ENCODE peak calls at places on chromosomes 5 and 9, in nine cellular contexts. One of them, this sample, is unnamed.

GRCh38 chr5:116652196-116652729 is 77.6 kb upstream of the SEMA6A start:
- DNase-seq in SK-N-MC: no peak
- DNase-seq in kidney epithelial cell: peak; percentile 64
- DNase-seq in iPS DF 6.9: peak; percentile 18
- DNase-seq in PC-3: no peak
- DNase-seq in tibial artery: no peak
- DNase-seq in heart right ventricle: peak; percentile 76
- DNase-seq in naive thymus-derived CD4-positive, alpha-beta T cell: no peak
- DNase-seq in upper lobe of right lung: no peak
- DNase-seq in this sample: peak; percentile 72

GRCh38 chr5:171806976-171807823 is 21.6 kb downstream of the SMIM23 start:
- DNase-seq in upper lobe of right lung: no peak
- DNase-seq in iPS DF 6.9: no peak
- DNase-seq in naive thymus-derived CD4-positive, alpha-beta T cell: no peak
- DNase-seq in kidney epithelial cell: peak; percentile 9
- DNase-seq in heart right ventricle: no peak
- DNase-seq in PC-3: peak; percentile 53
- DNase-seq in tibial artery: no peak
- DNase-seq in SK-N-MC: no peak
- DNase-seq in this sample: no peak

GRCh38 chr5:50325237-50325832 is 115.8 kb downstream of the EMB start:
- DNase-seq in upper lobe of right lung: no peak
- DNase-seq in tibial artery: no peak
- DNase-seq in SK-N-MC: peak; percentile 10
- DNase-seq in PC-3: peak; percentile 48
- DNase-seq in kidney epithelial cell: no peak
- DNase-seq in naive thymus-derived CD4-positive, alpha-beta T cell: no peak
- DNase-seq in iPS DF 6.9: no peak
- DNase-seq in heart right ventricle: no peak
- DNase-seq in this sample: peak; percentile 34

GRCh38 chr5:30040483-30041116 is 1152.9 kb upstream of the CDH6 start:
- DNase-seq in SK-N-MC: peak; percentile 84
- DNase-seq in heart right ventricle: no peak
- DNase-seq in iPS DF 6.9: peak; percentile 70
- DNase-seq in tibial artery: no peak
- DNase-seq in naive thymus-derived CD4-positive, alpha-beta T cell: no peak
- DNase-seq in upper lobe of right lung: no peak
- DNase-seq in kidney epithelial cell: peak; percentile 12
- DNase-seq in PC-3: peak; percentile 83
- DNase-seq in this sample: peak; percentile 75

GRCh38 chr5:124544366-124545055 is 201.9 kb downstream of the ZNF608 start:
- DNase-seq in heart right ventricle: no peak
- DNase-seq in tibial artery: no peak
- DNase-seq in PC-3: peak; percentile 4
- DNase-seq in upper lobe of right lung: no peak
- DNase-seq in iPS DF 6.9: no peak
- DNase-seq in kidney epithelial cell: peak; percentile 39
- DNase-seq in SK-N-MC: no peak
- DNase-seq in naive thymus-derived CD4-positive, alpha-beta T cell: no peak
- DNase-seq in this sample: no peak

GRCh38 chr5:54909126-54909525 is 76.3 kb downstream of the ESM1 start:
- DNase-seq in tibial artery: no peak
- DNase-seq in heart right ventricle: no peak
- DNase-seq in PC-3: no peak
- DNase-seq in naive thymus-derived CD4-positive, alpha-beta T cell: no peak
- DNase-seq in SK-N-MC: no peak
- DNase-seq in kidney epithelial cell: no peak
- DNase-seq in iPS DF 6.9: no peak
- DNase-seq in upper lobe of right lung: no peak
- DNase-seq in this sample: no peak

GRCh38 chr5:31854625-31855526 is 215.9 kb downstream of the PDZD2 start:
- DNase-seq in heart right ventricle: peak; percentile 65
- DNase-seq in iPS DF 6.9: no peak
- DNase-seq in SK-N-MC: no peak
- DNase-seq in tibial artery: no peak
- DNase-seq in upper lobe of right lung: peak; percentile 81
- DNase-seq in PC-3: peak; percentile 79
- DNase-seq in kidney epithelial cell: no peak
- DNase-seq in naive thymus-derived CD4-positive, alpha-beta T cell: peak; percentile 16
- DNase-seq in this sample: peak; percentile 26

GRCh38 chr9:6051511-6051950 is 36.1 kb upstream of the RANBP6 start:
- DNase-seq in naive thymus-derived CD4-positive, alpha-beta T cell: no peak
- DNase-seq in kidney epithelial cell: no peak
- DNase-seq in upper lobe of right lung: no peak
- DNase-seq in heart right ventricle: no peak
- DNase-seq in SK-N-MC: no peak
- DNase-seq in tibial artery: no peak
- DNase-seq in iPS DF 6.9: no peak
- DNase-seq in PC-3: no peak
- DNase-seq in this sample: no peak

GRCh38 chr5:123265551-123265950 is 157.7 kb downstream of the CEP120 start:
- DNase-seq in upper lobe of right lung: no peak
- DNase-seq in SK-N-MC: no peak
- DNase-seq in tibial artery: no peak
- DNase-seq in iPS DF 6.9: no peak
- DNase-seq in kidney epithelial cell: no peak
- DNase-seq in heart right ventricle: no peak
- DNase-seq in naive thymus-derived CD4-positive, alpha-beta T cell: no peak
- DNase-seq in PC-3: no peak
- DNase-seq in this sample: peak; percentile 7

GRCh38 chr9:126423022-126423708 is 96.5 kb downstream of the MVB12B start:
- DNase-seq in iPS DF 6.9: no peak
- DNase-seq in SK-N-MC: no peak
- DNase-seq in PC-3: no peak
- DNase-seq in tibial artery: no peak
- DNase-seq in heart right ventricle: no peak
- DNase-seq in kidney epithelial cell: no peak
- DNase-seq in naive thymus-derived CD4-positive, alpha-beta T cell: no peak
- DNase-seq in upper lobe of right lung: no peak
- DNase-seq in this sample: no peak

GRCh38 chr9:37921546-37922300 is 17.8 kb upstream of the SLC25A51 start:
- DNase-seq in PC-3: no peak
- DNase-seq in iPS DF 6.9: no peak
- DNase-seq in upper lobe of right lung: peak; percentile 65
- DNase-seq in tibial artery: peak; percentile 14
- DNase-seq in kidney epithelial cell: no peak
- DNase-seq in naive thymus-derived CD4-positive, alpha-beta T cell: no peak
- DNase-seq in heart right ventricle: no peak
- DNase-seq in SK-N-MC: no peak
- DNase-seq in this sample: no peak

GRCh38 chr9:31248156-31248555 is 1136.3 kb upstream of the ACO1 start:
- DNase-seq in naive thymus-derived CD4-positive, alpha-beta T cell: no peak
- DNase-seq in iPS DF 6.9: no peak
- DNase-seq in PC-3: no peak
- DNase-seq in upper lobe of right lung: no peak
- DNase-seq in tibial artery: no peak
- DNase-seq in kidney epithelial cell: no peak
- DNase-seq in heart right ventricle: no peak
- DNase-seq in SK-N-MC: no peak
- DNase-seq in this sample: no peak

GRCh38 chr9:114291064-114291474 is 31.8 kb upstream of the ORM1 start:
- DNase-seq in SK-N-MC: no peak
- DNase-seq in iPS DF 6.9: peak; percentile 64
- DNase-seq in tibial artery: peak; percentile 55
- DNase-seq in heart right ventricle: peak; percentile 62
- DNase-seq in upper lobe of right lung: peak; percentile 84
- DNase-seq in naive thymus-derived CD4-positive, alpha-beta T cell: peak; percentile 62
- DNase-seq in kidney epithelial cell: no peak
- DNase-seq in PC-3: peak; percentile 75
- DNase-seq in this sample: peak; percentile 77

GRCh38 chr5:176133877-176134276 is 104.3 kb upstream of the SIMC1 start:
- DNase-seq in PC-3: no peak
- DNase-seq in tibial artery: no peak
- DNase-seq in heart right ventricle: no peak
- DNase-seq in kidney epithelial cell: no peak
- DNase-seq in SK-N-MC: no peak
- DNase-seq in iPS DF 6.9: no peak
- DNase-seq in naive thymus-derived CD4-positive, alpha-beta T cell: no peak
- DNase-seq in upper lobe of right lung: no peak
- DNase-seq in this sample: no peak

GRCh38 chr9:1057910-1058309 is 7.8 kb downstream of the DMRT2 start:
- DNase-seq in heart right ventricle: no peak
- DNase-seq in upper lobe of right lung: no peak
- DNase-seq in SK-N-MC: no peak
- DNase-seq in tibial artery: no peak
- DNase-seq in iPS DF 6.9: no peak
- DNase-seq in PC-3: peak; percentile 75
- DNase-seq in kidney epithelial cell: no peak
- DNase-seq in naive thymus-derived CD4-positive, alpha-beta T cell: no peak
- DNase-seq in this sample: no peak

GRCh38 chr5:69367697-69368279 is 1.5 kb downstream of the AK6 start:
- DNase-seq in upper lobe of right lung: no peak
- DNase-seq in heart right ventricle: no peak
- DNase-seq in naive thymus-derived CD4-positive, alpha-beta T cell: no peak
- DNase-seq in kidney epithelial cell: no peak
- DNase-seq in PC-3: peak; percentile 4
- DNase-seq in SK-N-MC: no peak
- DNase-seq in tibial artery: no peak
- DNase-seq in iPS DF 6.9: no peak
- DNase-seq in this sample: no peak

GRCh38 chr5:128021411-128021810 is 62.2 kb upstream of the SLC12A2 start:
- DNase-seq in naive thymus-derived CD4-positive, alpha-beta T cell: no peak
- DNase-seq in iPS DF 6.9: no peak
- DNase-seq in tibial artery: no peak
- DNase-seq in kidney epithelial cell: no peak
- DNase-seq in heart right ventricle: no peak
- DNase-seq in upper lobe of right lung: no peak
- DNase-seq in SK-N-MC: no peak
- DNase-seq in PC-3: no peak
- DNase-seq in this sample: no peak

GRCh38 chr5:141359790-141360426 is at the start of gene PCDHGB2:
- DNase-seq in SK-N-MC: no peak
- DNase-seq in heart right ventricle: no peak
- DNase-seq in upper lobe of right lung: no peak
- DNase-seq in tibial artery: no peak
- DNase-seq in PC-3: peak; percentile 63
- DNase-seq in kidney epithelial cell: no peak
- DNase-seq in naive thymus-derived CD4-positive, alpha-beta T cell: no peak
- DNase-seq in iPS DF 6.9: no peak
- DNase-seq in this sample: peak; percentile 70

GRCh38 chr5:151150484-151151262 is 6.9 kb downstream of the ANXA6 start:
- DNase-seq in naive thymus-derived CD4-positive, alpha-beta T cell: peak; percentile 39
- DNase-seq in SK-N-MC: no peak
- DNase-seq in tibial artery: no peak
- DNase-seq in PC-3: no peak
- DNase-seq in upper lobe of right lung: no peak
- DNase-seq in kidney epithelial cell: no peak
- DNase-seq in heart right ventricle: peak; percentile 26
- DNase-seq in iPS DF 6.9: no peak
- DNase-seq in this sample: peak; percentile 60
- H3K4me3 ChIP-seq in naive thymus-derived CD4-positive, alpha-beta T cell: peak overlapping the region; percentile 44
- H3K4me3 ChIP-seq in SK-N-MC: peak overlapping the region; percentile 60
- H3K4me3 ChIP-seq in tibial artery: no peak overlapping the region
- H3K4me3 ChIP-seq in PC-3: no peak overlapping the region
- H3K4me3 ChIP-seq in upper lobe of right lung: no peak overlapping the region
- H3K4me3 ChIP-seq in kidney epithelial cell: no peak overlapping the region
- H3K4me3 ChIP-seq in heart right ventricle: no peak overlapping the region
- H3K4me3 ChIP-seq in iPS DF 6.9: no peak overlapping the region
- H3K4me3 ChIP-seq in this sample: no peak overlapping the region

DNA sequence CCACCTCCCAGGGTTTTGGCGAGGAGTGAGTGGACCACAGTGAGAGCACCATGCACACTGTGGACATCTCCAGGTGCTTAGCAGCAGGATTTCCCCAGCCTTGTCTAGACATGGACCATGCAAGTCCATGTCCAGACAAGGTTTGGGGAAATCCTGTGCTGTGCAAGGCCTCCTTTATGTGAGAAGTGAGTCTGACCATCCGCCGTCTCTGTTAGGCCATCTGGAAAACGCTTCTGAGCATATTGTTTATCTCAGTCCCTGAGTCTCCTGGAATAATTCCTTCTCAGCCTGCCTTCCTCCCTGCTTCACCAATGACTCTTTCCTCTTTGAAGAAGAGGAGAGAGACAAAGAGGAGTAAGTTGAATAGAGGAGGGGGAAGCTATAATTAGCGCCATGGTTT is 26.1 kb upstream of the TNFAIP8 start:
- DNase-seq in kidney epithelial cell: no peak
- DNase-seq in iPS DF 6.9: no peak
- DNase-seq in PC-3: no peak
- DNase-seq in tibial artery: no peak
- DNase-seq in SK-N-MC: no peak
- DNase-seq in heart right ventricle: no peak
- DNase-seq in naive thymus-derived CD4-positive, alpha-beta T cell: no peak
- DNase-seq in upper lobe of right lung: no peak
- DNase-seq in this sample: no peak
- H3K4me3 ChIP-seq in kidney epithelial cell: no peak overlapping the region
- H3K4me3 ChIP-seq in iPS DF 6.9: no peak overlapping the region
- H3K4me3 ChIP-seq in PC-3: no peak overlapping the region
- H3K4me3 ChIP-seq in tibial artery: no peak overlapping the region
- H3K4me3 ChIP-seq in SK-N-MC: no peak overlapping the region
- H3K4me3 ChIP-seq in heart right ventricle: no peak overlapping the region
- H3K4me3 ChIP-seq in naive thymus-derived CD4-positive, alpha-beta T cell: peak overlapping the region; percentile 40
- H3K4me3 ChIP-seq in upper lobe of right lung: no peak overlapping the region
- H3K4me3 ChIP-seq in this sample: no peak overlapping the region

GRCh38 chr5:137142371-137143243 is 356.5 kb downstream of the SPOCK1 start:
- DNase-seq in tibial artery: peak; percentile 65
- DNase-seq in upper lobe of right lung: no peak
- DNase-seq in PC-3: peak; percentile 78
- DNase-seq in naive thymus-derived CD4-positive, alpha-beta T cell: no peak
- DNase-seq in SK-N-MC: no peak
- DNase-seq in heart right ventricle: peak; percentile 34
- DNase-seq in iPS DF 6.9: no peak
- DNase-seq in kidney epithelial cell: peak; percentile 93
- DNase-seq in this sample: peak; percentile 87
- H3K4me3 ChIP-seq in tibial artery: no peak overlapping the region
- H3K4me3 ChIP-seq in upper lobe of right lung: no peak overlapping the region
- H3K4me3 ChIP-seq in PC-3: no peak overlapping the region
- H3K4me3 ChIP-seq in naive thymus-derived CD4-positive, alpha-beta T cell: no peak overlapping the region
- H3K4me3 ChIP-seq in SK-N-MC: no peak overlapping the region
- H3K4me3 ChIP-seq in heart right ventricle: no peak overlapping the region
- H3K4me3 ChIP-seq in iPS DF 6.9: no peak overlapping the region
- H3K4me3 ChIP-seq in kidney epithelial cell: no peak overlapping the region
- H3K4me3 ChIP-seq in this sample: no peak overlapping the region

DNA sequence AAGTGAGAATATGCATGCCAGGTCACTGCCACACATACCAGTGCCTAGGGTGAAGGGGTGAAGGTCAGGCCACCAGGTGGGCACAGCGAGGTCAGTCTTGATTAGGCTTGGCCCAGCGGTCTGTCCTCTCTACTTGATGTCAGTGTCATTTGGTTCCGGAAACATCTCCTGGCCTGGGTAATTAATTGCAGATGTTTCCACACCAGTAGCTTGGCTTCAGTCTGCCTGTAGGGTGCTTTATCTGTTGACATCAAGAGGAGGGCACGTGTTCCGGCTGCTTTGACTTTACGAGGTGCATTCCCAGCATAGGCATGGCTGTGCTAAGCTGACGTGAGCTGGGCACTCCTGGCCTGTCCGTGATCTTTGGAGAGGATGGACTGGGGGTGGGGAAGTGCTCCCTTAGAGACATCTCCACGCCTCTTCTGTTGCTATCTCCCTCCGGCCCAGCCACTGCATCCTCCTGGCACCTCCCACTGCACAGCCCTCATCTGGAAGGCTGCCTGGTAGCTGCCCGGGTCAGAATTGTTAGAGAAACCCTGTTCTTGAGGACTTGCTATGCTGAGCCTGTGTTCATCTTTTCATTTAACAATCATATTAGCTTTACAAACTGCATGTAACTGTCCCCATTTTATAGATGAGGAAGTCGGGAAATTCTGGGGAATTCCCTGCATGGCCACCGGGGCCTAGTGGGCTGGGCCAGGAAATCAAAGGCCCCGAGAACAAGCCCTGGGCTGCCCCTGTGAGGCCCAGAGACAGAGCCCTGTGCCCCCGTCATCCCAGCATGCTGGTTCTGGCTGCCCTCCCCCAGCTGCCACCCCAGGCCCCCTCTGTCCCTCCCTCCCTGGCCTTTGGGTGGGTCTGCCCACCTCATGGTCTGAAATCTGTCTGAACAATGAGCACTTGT is 29.1 kb downstream of the JADE2 start:
- DNase-seq in kidney epithelial cell: no peak
- DNase-seq in SK-N-MC: no peak
- DNase-seq in PC-3: peak; percentile 81
- DNase-seq in upper lobe of right lung: no peak
- DNase-seq in naive thymus-derived CD4-positive, alpha-beta T cell: no peak
- DNase-seq in tibial artery: peak; percentile 68
- DNase-seq in heart right ventricle: peak; percentile 75
- DNase-seq in iPS DF 6.9: no peak
- DNase-seq in this sample: peak; percentile 87
- H3K4me3 ChIP-seq in kidney epithelial cell: no peak overlapping the region
- H3K4me3 ChIP-seq in SK-N-MC: no peak overlapping the region
- H3K4me3 ChIP-seq in PC-3: no peak overlapping the region
- H3K4me3 ChIP-seq in upper lobe of right lung: no peak overlapping the region
- H3K4me3 ChIP-seq in naive thymus-derived CD4-positive, alpha-beta T cell: no peak overlapping the region
- H3K4me3 ChIP-seq in tibial artery: no peak overlapping the region
- H3K4me3 ChIP-seq in heart right ventricle: no peak overlapping the region
- H3K4me3 ChIP-seq in iPS DF 6.9: no peak overlapping the region
- H3K4me3 ChIP-seq in this sample: no peak overlapping the region